ENCODE peak calls at places on chromosome 22, in four cellular contexts. D, O, W and B are unnamed samples.

GRCh38 chr22:46598737-46599424 is 21.3 kb upstream of the GRAMD4 start:
- DNase-seq in D (no peak), W (no peak), O (no peak), B (no peak)

GRCh38 chr22:29172216-29172615 is 33.5 kb upstream of the EMID1 start:
- DNase-seq in O (no peak), W (no peak), D (no peak), B (no peak)

GRCh38 chr22:28594784-28595324 is 84.8 kb downstream of the TTC28 start:
- DNase-seq in O (no peak), W (no peak), D (peak; percentile 73), B (no peak)

GRCh38 chr22:23119492-23120414 is 22.0 kb downstream of the RSPH14 start:
- DNase-seq in D (no peak), W (no peak), O (no peak), B (no peak)

GRCh38 chr22:40065981-40066380 is 71.2 kb downstream of the FAM83F start:
- DNase-seq in D (no peak), O (no peak), W (no peak), B (no peak)

GRCh38 chr22:41526802-41527799 is 17.2 kb downstream of the POLR3H start:
- DNase-seq in W (peak; percentile 50), O (no peak), D (no peak), B (no peak)

GRCh38 chr22:43319661-43320486 is 23.3 kb downstream of the SCUBE1 start:
- DNase-seq in W (no peak), O (no peak), D (no peak), B (no peak)

GRCh38 chr22:48574776-48575566 is 1252.7 kb downstream of the BRD1 start:
- DNase-seq in W (peak; percentile 22), D (no peak), O (no peak), B (no peak)

GRCh38 chr22:44369916-44370804 is 57.4 kb upstream of the SHISAL1 start:
- DNase-seq in D (no peak), W (no peak), O (no peak), B (no peak)

GRCh38 chr22:17336061-17336460 is 33.2 kb upstream of the CECR2 start:
- DNase-seq in O (no peak), D (no peak), W (no peak), B (no peak)

GRCh38 chr22:25786165-25786564 is 44.2 kb downstream of the MYO18B start:
- DNase-seq in D (no peak), W (no peak), O (no peak), B (no peak)

GRCh38 chr22:32476286-32476685 is 1.7 kb downstream of the FBXO7 start:
- DNase-seq in W (no peak), O (no peak), D (no peak), B (no peak)

GRCh38 chr22:31973739-31974138 is 29.4 kb downstream of the YWHAH start:
- DNase-seq in O (no peak), D (no peak), W (peak; percentile 90), B (no peak)

GRCh38 chr22:44408227-44409192 is 89.5 kb downstream of the RTL6 start:
- DNase-seq in O (no peak), D (no peak), W (no peak), B (no peak)

GRCh38 chr22:32533265-32534068 is 58.9 kb downstream of the FBXO7 start:
- DNase-seq in O (no peak), D (peak; percentile 43), W (no peak), B (no peak)

GRCh38 chr22:37328017-37328416 is 45.7 kb downstream of the CYTH4 start:
- DNase-seq in W (no peak), D (peak; percentile 93), O (no peak), B (no peak)

GRCh38 chr22:47586038-47586437 is 823.6 kb downstream of the TBC1D22A start:
- DNase-seq in D (no peak), W (no peak), O (no peak), B (no peak)

GRCh38 chr22:39360674-39361413 is 11.1 kb downstream of the SYNGR1 start:
- DNase-seq in W (no peak), D (no peak), O (no peak), B (no peak)

GRCh38 chr22:24841261-24841660 is 35.2 kb downstream of the SGSM1 start:
- DNase-seq in W (peak; percentile 64), O (no peak), D (no peak), B (no peak)

GRCh38 chr22:37545703-37546435 is 14.4 kb upstream of the CDC42EP1 start:
- DNase-seq in O (no peak), W (peak; percentile 95), D (peak; percentile 90), B (no peak)

GRCh38 chr22:36397767-36398093 is 10.0 kb upstream of the MYH9 start:
- DNase-seq in W (no peak), D (no peak), O (no peak), B (no peak)

GRCh38 chr22:48320048-48320655 is 1507.5 kb downstream of the BRD1 start:
- DNase-seq in D (no peak), W (no peak), O (no peak), B (no peak)

GRCh38 chr22:36644333-36644757 is 59.2 kb downstream of the CACNG2 start:
- DNase-seq in W (peak; percentile 26), O (peak; percentile 36), D (peak; percentile 89), B (no peak)

GRCh38 chr22:27772370-27773235 is 29.0 kb downstream of the MN1 start:
- DNase-seq in D (no peak), O (no peak), W (no peak), B (no peak)

GRCh38 chr22:46830001-46830715 is 67.7 kb downstream of the TBC1D22A start:
- DNase-seq in D (peak; percentile 68), W (no peak), O (no peak), B (no peak)